ENCODE peak calls at places on chromosome 9, in six cellular contexts. F is IMR-90, Z is H9, L is neuronal stem cell, M is mesenchymal stem cell, A is H1. D is an unnamed sample.

GRCh38 chr9:137211532-137211931 is 6.0 kb downstream of the NDOR1 start:
- DNase-seq in F (no peak), Z (no peak), L (no peak), A (no peak), M (no peak), D (no peak)

GRCh38 chr9:33469891-33470290 is 3.8 kb downstream of the NOL6 start:
- DNase-seq in A (no peak), M (no peak), L (no peak), F (no peak), Z (no peak), D (no peak)

GRCh38 chr9:121838757-121839669 is 187.6 kb downstream of the DAB2IP start:
- DNase-seq in F (no peak), M (no peak), Z (no peak), A (peak), L (no peak), D (no peak)

GRCh38 chr9:91824591-91825339 is 125.3 kb downstream of the ROR2 start:
- DNase-seq in A (no peak), L (no peak), M (peak), Z (no peak), F (no peak), D (no peak)

GRCh38 chr9:6614489-6614888 is 31.0 kb downstream of the GLDC start:
- DNase-seq in A (no peak), M (no peak), Z (no peak), F (no peak), L (no peak), D (no peak)

GRCh38 chr9:91758491-91758981 is 191.5 kb downstream of the ROR2 start:
- DNase-seq in Z (peak), F (peak), M (peak), A (peak), L (peak), D (peak)

GRCh38 chr9:6106576-6107339 is 91.3 kb upstream of the RANBP6 start:
- DNase-seq in F (peak), A (peak), Z (peak), L (peak), M (peak), D (peak)

GRCh38 chr9:99126312-99126711 is 21.4 kb downstream of the TGFBR1 start:
- DNase-seq in L (no peak), Z (no peak), M (peak), F (peak), A (no peak), D (no peak)

GRCh38 chr9:73753171-73753570 is 601.5 kb downstream of the ANXA1 start:
- DNase-seq in F (no peak), M (no peak), A (no peak), Z (no peak), L (no peak), D (no peak)

GRCh38 chr9:86829496-86830046 is 117.7 kb downstream of the GAS1 start:
- DNase-seq in Z (no peak), L (no peak), A (no peak), M (no peak), F (no peak), D (peak)

GRCh38 chr9:61665829-61666228 is 476.0 kb downstream of the SPATA31A7 start:
- DNase-seq in A (no peak), L (no peak), Z (peak), M (no peak), F (no peak), D (no peak)

GRCh38 chr9:115992834-115993233 is 160.8 kb upstream of the PAPPA start:
- DNase-seq in M (peak), L (no peak), A (no peak), Z (no peak), F (peak), D (peak)

GRCh38 chr9:112777914-112778313 is 27.4 kb downstream of the SNX30 start:
- DNase-seq in M (no peak), Z (no peak), L (no peak), A (no peak), F (peak), D (no peak)

GRCh38 chr9:131307974-131308373 is 18.5 kb downstream of the PLPP7 start:
- DNase-seq in F (no peak), M (no peak), A (no peak), Z (no peak), L (no peak), D (no peak)

GRCh38 chr9:31608881-31609280 is 775.6 kb upstream of the ACO1 start:
- DNase-seq in L (no peak), A (no peak), Z (no peak), F (no peak), M (no peak), D (no peak)

GRCh38 chr9:36848946-36849345 is 185.1 kb downstream of the PAX5 start:
- DNase-seq in M (no peak), A (no peak), F (no peak), L (no peak), Z (no peak), D (no peak)

GRCh38 chr9:118929317-118929716 is 439.9 kb downstream of the BRINP1 start:
- DNase-seq in Z (no peak), A (no peak), F (peak), L (no peak), M (peak), D (no peak)

GRCh38 chr9:116656977-116657376 is 30.1 kb upstream of the TRIM32 start:
- DNase-seq in A (no peak), F (peak), L (no peak), M (no peak), Z (no peak), D (no peak)

GRCh38 chr9:132006657-132007370 is 72.9 kb downstream of the MED27 start:
- DNase-seq in A (no peak), L (no peak), M (peak), Z (no peak), F (peak), D (peak)

GRCh38 chr9:81592890-81593271 is 96.5 kb downstream of the TLE1 start:
- DNase-seq in L (no peak), Z (no peak), A (no peak), F (no peak), M (no peak), D (no peak)

GRCh38 chr9:127388856-127389238 is 8.1 kb upstream of the SLC2A8 start:
- DNase-seq in Z (no peak), M (peak), L (no peak), A (no peak), F (no peak), D (no peak)

GRCh38 chr9:118928723-118929122 is 440.5 kb downstream of the BRINP1 start:
- DNase-seq in F (no peak), Z (peak), L (peak), A (no peak), M (no peak), D (peak)

GRCh38 chr9:14221558-14221957 is 92.4 kb downstream of the NFIB start:
- DNase-seq in L (no peak), F (peak), M (peak), Z (no peak), A (no peak), D (peak)

GRCh38 chr9:25716220-25716872 is 38.1 kb upstream of the TUSC1 start:
- DNase-seq in L (peak), F (peak), A (peak), Z (peak), M (peak), D (peak)

GRCh38 chr9:111979561-111979960 is 82.9 kb downstream of the UGCG start:
- DNase-seq in L (no peak), F (no peak), A (no peak), M (no peak), Z (no peak), D (no peak)

GRCh38 chr9:96619491-96620154 is at the start of gene CDC14B:
- DNase-seq in F (peak), M (peak), Z (peak), A (peak), L (peak), D (peak)

GRCh38 chr9:127004946-127005769 is 90.6 kb downstream of the RALGPS1 start:
- DNase-seq in F (peak), L (no peak), M (peak), A (no peak), Z (no peak), D (no peak)

GRCh38 chr9:109729513-109729912 is 50.5 kb upstream of the PALM2AKAP2 start:
- DNase-seq in Z (no peak), F (no peak), L (no peak), A (no peak), M (no peak), D (no peak)

GRCh38 chr9:31304576-31304975 is 1079.9 kb upstream of the ACO1 start:
- DNase-seq in A (no peak), Z (no peak), F (peak), M (peak), L (no peak), D (no peak)

GRCh38 chr9:135371535-135371934 is 108.0 kb upstream of the PPP1R26 start:
- DNase-seq in A (no peak), L (no peak), M (no peak), Z (no peak), F (no peak), D (no peak)

GRCh38 chr9:100222674-100223073 is 123.6 kb downstream of the INVS start:
- DNase-seq in A (no peak), Z (no peak), L (no peak), F (peak), M (peak), D (peak)

GRCh38 chr9:13952906-13953305 is 361.0 kb downstream of the NFIB start:
- DNase-seq in A (no peak), L (no peak), Z (no peak), F (no peak), M (no peak), D (no peak)

GRCh38 chr9:108521063-108521462 is 334.7 kb downstream of the ACTL7B start:
- DNase-seq in A (no peak), Z (no peak), F (peak), L (no peak), M (peak), D (no peak)

GRCh38 chr9:13427587-13427986 is 148.1 kb upstream of the MPDZ start:
- DNase-seq in L (peak), F (peak), M (peak), A (no peak), Z (no peak), D (peak)

GRCh38 chr9:104817437-104817836 is 53.5 kb downstream of the NIPSNAP3B start:
- DNase-seq in F (no peak), L (no peak), Z (no peak), A (no peak), M (no peak), D (no peak)

GRCh38 chr9:95595780-95596179 is 79.0 kb upstream of the PTCH1 start:
- DNase-seq in M (no peak), Z (no peak), F (no peak), A (no peak), L (no peak), D (no peak)
- H2BK120ac ChIP-seq in M (no peak), Z (no peak), F (no peak), A (no peak), L (peak), D (no peak)

DNA sequence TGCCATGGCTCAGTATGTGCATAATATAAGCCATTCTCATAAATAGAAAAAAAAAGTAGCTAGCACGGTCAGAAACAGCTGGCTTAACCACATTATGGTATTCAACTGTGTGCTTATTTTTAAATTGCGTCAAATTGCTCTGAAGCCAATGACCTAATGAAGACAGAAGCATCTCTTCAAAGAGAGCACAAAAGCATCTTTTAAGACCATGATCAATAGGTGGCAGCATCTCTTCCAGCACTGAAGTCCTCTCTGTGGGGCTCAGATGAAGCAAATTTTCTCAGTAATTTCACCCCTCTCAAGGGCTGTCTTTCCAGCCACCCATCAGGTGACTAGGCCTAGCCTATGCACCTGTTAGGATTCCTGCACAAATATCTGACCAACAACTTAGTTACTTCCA is 251.4 kb downstream of the GLIS3 start:
- DNase-seq in F (peak), Z (no peak), M (peak), A (no peak), L (no peak), D (peak)
- H2BK15ac ChIP-seq in F (peak), Z (no peak), M (no peak), A (no peak), L (no peak), D (no peak)

GRCh38 chr9:125241000-125241862 is at the start of gene HSPA5:
- DNase-seq in M (peak), L (peak), Z (peak), A (peak), F (peak), D (peak)
- H2BK120ac ChIP-seq in M (peak), L (no peak), Z (no peak), A (peak), F (peak), D (no peak)

DNA sequence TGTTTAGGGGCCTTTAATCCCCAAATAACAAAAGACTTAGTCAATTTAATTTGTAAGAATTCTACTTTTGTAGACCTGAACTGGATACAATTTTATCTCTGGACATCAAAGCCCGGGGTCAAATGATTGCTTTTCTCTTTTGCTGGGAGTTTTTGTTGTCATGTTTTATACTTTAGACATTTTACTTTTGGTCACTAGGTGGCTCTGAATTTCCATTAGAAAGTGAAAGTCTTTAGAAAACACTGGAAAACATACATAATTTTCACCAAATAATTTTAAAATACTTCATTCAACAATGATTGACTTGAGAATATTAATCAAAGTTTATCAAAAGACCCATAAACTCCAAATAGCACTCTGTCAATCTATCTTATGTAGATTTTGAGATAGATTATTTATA is 2.8 kb upstream of the PCA3 start:
- DNase-seq in F (peak), L (no peak), A (no peak), M (peak), Z (no peak), D (no peak)
- H2BK15ac ChIP-seq in F (no peak), L (no peak), A (no peak), M (no peak), Z (no peak), D (no peak)

DNA sequence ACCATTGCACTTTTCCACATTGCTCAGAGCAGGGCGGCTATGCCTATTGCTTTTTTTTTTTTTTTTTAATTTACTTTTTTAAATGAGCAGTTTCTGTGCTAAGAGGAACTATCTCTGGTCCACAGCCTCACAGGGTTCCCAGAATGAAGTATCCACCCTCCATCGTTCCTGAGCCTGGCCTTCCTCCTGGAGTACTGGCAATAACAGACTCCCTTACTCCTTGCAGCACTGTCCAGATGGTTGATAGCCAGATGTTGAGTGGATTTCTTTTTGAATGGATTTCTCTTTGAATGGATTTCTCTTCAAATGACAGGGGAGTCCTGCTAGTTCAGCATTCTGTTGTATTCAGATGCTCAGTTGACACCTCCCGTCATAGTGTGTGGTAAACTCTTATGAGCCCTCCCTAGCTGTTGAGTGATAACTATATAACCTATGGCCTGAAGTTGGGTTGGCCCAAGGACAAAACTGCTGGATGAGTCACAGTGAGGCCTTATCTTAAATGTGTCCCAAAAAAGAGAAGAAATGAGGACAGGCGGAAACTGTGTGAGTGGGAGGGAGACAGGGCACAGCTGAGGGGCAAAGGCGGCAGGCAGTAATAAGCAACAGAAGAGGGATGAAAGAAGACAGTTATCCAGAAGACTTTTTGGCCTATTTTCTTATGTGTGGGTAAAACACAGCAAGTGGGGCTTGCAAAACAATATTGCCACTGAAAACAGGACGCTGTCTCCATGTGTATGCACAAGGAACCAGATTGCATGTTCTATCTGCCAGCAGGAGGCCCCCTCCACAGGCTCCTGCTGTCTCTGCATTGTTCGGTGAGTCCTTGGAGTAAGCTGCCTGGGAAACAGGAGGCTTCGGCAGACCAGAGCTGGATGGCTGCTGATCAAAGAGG is 209.5 kb upstream of the S1PR3 start:
- DNase-seq in Z (peak), F (peak), A (no peak), L (no peak), M (peak), D (peak)
- H2BK120ac ChIP-seq in Z (no peak), F (peak), A (no peak), L (no peak), M (peak), D (no peak)

GRCh38 chr9:17425379-17425778 is 153.5 kb upstream of the SH3GL2 start:
- DNase-seq in F (no peak), A (no peak), M (no peak), L (no peak), Z (no peak), D (no peak)

GRCh38 chr9:17422994-17423680 is 155.7 kb upstream of the SH3GL2 start:
- DNase-seq in L (no peak), F (peak), A (no peak), Z (no peak), M (peak), D (no peak)

DNA sequence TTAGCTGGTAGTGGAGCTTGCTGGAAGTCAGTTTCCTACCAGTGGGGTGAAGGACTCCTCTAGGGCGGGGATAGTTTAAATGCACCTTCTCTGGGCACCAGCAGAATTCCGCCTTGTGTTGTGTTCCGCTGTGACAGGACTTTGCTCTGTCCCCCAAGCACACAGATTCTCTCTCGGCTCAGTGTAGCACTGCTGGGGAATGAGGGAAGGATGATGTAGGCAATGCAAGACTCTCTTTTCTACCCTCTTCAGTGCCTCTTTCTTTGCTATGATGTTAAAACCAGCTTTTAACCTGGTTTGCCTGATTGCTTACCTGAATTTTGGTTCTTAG is 155.2 kb upstream of the SH3GL2 start:
- DNase-seq in M (no peak), A (no peak), L (no peak), F (no peak), Z (no peak), D (no peak)
- H2BK15ac ChIP-seq in M (no peak), A (no peak), L (no peak), F (no peak), Z (no peak), D (no peak)

GRCh38 chr9:631596-631995 is 209.9 kb upstream of the DMRT1 start:
- DNase-seq in M (no peak), A (no peak), F (peak), Z (no peak), L (no peak), D (no peak)
- H2BK120ac ChIP-seq in M (no peak), A (no peak), F (peak), Z (no peak), L (no peak), D (no peak)

DNA sequence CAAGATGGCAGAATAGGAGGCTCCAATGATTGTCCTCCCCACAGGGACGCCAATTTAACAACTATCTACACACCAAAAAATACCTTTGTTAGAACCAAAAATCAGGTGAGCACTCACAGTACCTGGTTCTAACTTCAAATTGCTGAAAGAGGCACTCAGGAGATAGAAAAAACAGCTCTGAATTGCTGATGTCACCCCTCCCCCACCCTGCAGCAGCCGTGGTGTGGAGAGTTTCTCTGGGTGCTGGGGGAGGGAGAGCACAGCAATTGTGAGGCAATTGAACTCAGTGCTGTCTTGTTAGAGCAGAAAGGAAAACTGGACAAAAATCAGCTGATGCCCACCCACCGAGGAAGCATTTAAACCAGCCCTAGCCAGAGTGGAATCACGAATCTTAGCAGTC is 41.8 kb downstream of the TNFSF8 start:
- DNase-seq in Z (no peak), M (peak), A (peak), L (no peak), F (no peak), D (peak)
- H2BK15ac ChIP-seq in Z (no peak), M (no peak), A (no peak), L (no peak), F (no peak), D (no peak)

DNA sequence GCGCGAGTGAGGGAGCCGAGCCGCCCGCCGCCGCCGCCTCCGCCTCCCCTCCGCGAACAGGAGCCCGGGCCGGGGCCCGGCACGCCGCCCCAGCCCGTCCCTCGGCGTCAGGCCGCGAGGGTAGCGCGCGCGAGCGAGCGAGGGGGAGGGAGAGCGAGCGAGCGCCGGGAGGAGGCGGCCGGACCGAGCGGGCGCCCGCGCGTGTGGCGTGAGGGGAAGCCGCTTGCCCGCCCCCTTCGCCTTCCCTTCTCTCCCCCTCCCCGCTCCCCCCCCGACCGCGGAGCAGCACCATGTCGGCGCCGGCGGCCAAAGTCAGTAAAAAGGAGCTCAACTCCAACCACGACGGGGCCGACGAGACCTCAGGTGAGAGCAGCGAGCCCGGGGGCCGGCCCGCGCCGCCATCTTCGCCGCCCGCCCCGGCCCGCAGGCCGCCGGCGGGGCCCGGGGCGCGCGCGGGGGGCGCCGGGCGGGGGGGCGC is 310 bp downstream of the SET start:
- DNase-seq in M (peak), L (no peak), Z (peak), A (no peak), F (no peak), D (no peak)
- H2BK120ac ChIP-seq in M (peak), L (no peak), Z (no peak), A (no peak), F (no peak), D (peak)

D was measured in mesendoderm.